ENCODE peak calls at places on chromosome 17, in five cellular contexts. One of them, this sample, is unnamed. For H3K4me1, the result is how much of the 10 kb centered on the place peaks cover.

GRCh38 chr17:45574376-45574775 is 83.9 kb upstream of the PLEKHM1 start:
- DNase-seq in uterus: no peak
- DNase-seq in stomach: no peak
- DNase-seq in lung: no peak
- DNase-seq in aorta: no peak
- DNase-seq in this sample: no peak

GRCh38 chr17:33284022-33284421 is 9.1 kb downstream of the ASIC2 start:
- DNase-seq in uterus: no peak
- DNase-seq in aorta: peak
- DNase-seq in lung: no peak
- DNase-seq in stomach: peak
- DNase-seq in this sample: peak

GRCh38 chr17:70242781-70243437 is 73.6 kb downstream of the KCNJ2 start:
- DNase-seq in stomach: no peak
- DNase-seq in lung: no peak
- DNase-seq in uterus: no peak
- DNase-seq in aorta: no peak
- DNase-seq in this sample: peak

GRCh38 chr17:4535667-4536258 is 19.4 kb downstream of the MYBBP1A start:
- DNase-seq in aorta: no peak
- DNase-seq in uterus: no peak
- DNase-seq in lung: no peak
- DNase-seq in stomach: no peak
- DNase-seq in this sample: no peak

GRCh38 chr17:29959658-29960337 is 18.4 kb downstream of the EFCAB5 start:
- DNase-seq in lung: no peak
- DNase-seq in stomach: no peak
- DNase-seq in aorta: no peak
- DNase-seq in uterus: no peak
- DNase-seq in this sample: no peak

GRCh38 chr17:72594248-72594647 is 473.4 kb downstream of the SOX9 start:
- DNase-seq in uterus: no peak
- DNase-seq in lung: no peak
- DNase-seq in aorta: no peak
- DNase-seq in stomach: no peak
- DNase-seq in this sample: no peak

GRCh38 chr17:1957037-1957436 is 68.1 kb downstream of the RTN4RL1 start:
- DNase-seq in aorta: no peak
- DNase-seq in lung: no peak
- DNase-seq in stomach: no peak
- DNase-seq in uterus: no peak
- DNase-seq in this sample: no peak

GRCh38 chr17:58534901-58535421 is 20.5 kb upstream of the MTMR4 start:
- DNase-seq in stomach: no peak
- DNase-seq in uterus: no peak
- DNase-seq in aorta: no peak
- DNase-seq in lung: no peak
- DNase-seq in this sample: peak

GRCh38 chr17:63382136-63382535 is 64.0 kb downstream of the CYB561 start:
- DNase-seq in uterus: no peak
- DNase-seq in lung: no peak
- DNase-seq in aorta: no peak
- DNase-seq in stomach: no peak
- DNase-seq in this sample: no peak

GRCh38 chr17:16888413-16889087 is 83.4 kb downstream of the TNFRSF13B start:
- DNase-seq in lung: no peak
- DNase-seq in aorta: no peak
- DNase-seq in uterus: no peak
- DNase-seq in stomach: no peak
- DNase-seq in this sample: no peak

GRCh38 chr17:74459622-74460021 is 6.8 kb upstream of the CD300A start:
- DNase-seq in uterus: no peak
- DNase-seq in aorta: peak
- DNase-seq in lung: no peak
- DNase-seq in stomach: no peak
- DNase-seq in this sample: no peak

GRCh38 chr17:69466451-69466850 is 52.0 kb downstream of the MAP2K6 start:
- DNase-seq in uterus: no peak
- DNase-seq in aorta: no peak
- DNase-seq in lung: no peak
- DNase-seq in stomach: no peak
- DNase-seq in this sample: no peak

GRCh38 chr17:82017612-82018151 is 5.0 kb downstream of the CENPX start:
- DNase-seq in aorta: no peak
- DNase-seq in stomach: no peak
- DNase-seq in lung: peak
- DNase-seq in uterus: no peak
- DNase-seq in this sample: no peak
- H3K4me1 ChIP-seq in aorta: under half
- H3K4me1 ChIP-seq in stomach: under half
- H3K4me1 ChIP-seq in lung: under half
- H3K4me1 ChIP-seq in uterus: under half
- H3K4me1 ChIP-seq in this sample: under half

GRCh38 chr17:61571624-61572023 is 19.4 kb downstream of the NACA2 start:
- DNase-seq in aorta: no peak
- DNase-seq in uterus: no peak
- DNase-seq in lung: no peak
- DNase-seq in stomach: no peak
- DNase-seq in this sample: no peak

GRCh38 chr17:61565213-61565612 is 25.8 kb downstream of the NACA2 start:
- DNase-seq in uterus: no peak
- DNase-seq in stomach: no peak
- DNase-seq in lung: no peak
- DNase-seq in aorta: no peak
- DNase-seq in this sample: no peak

GRCh38 chr17:61568219-61569072 is 22.6 kb downstream of the NACA2 start:
- DNase-seq in uterus: no peak
- DNase-seq in lung: no peak
- DNase-seq in aorta: no peak
- DNase-seq in stomach: no peak
- DNase-seq in this sample: peak

GRCh38 chr17:61570118-61570517 is 20.9 kb downstream of the NACA2 start:
- DNase-seq in uterus: no peak
- DNase-seq in stomach: no peak
- DNase-seq in aorta: no peak
- DNase-seq in lung: no peak
- DNase-seq in this sample: no peak

GRCh38 chr17:61567045-61567802 is 23.8 kb downstream of the NACA2 start:
- DNase-seq in lung: no peak
- DNase-seq in uterus: no peak
- DNase-seq in aorta: no peak
- DNase-seq in stomach: no peak
- DNase-seq in this sample: no peak
- H3K4me1 ChIP-seq in lung: under half
- H3K4me1 ChIP-seq in uterus: under half
- H3K4me1 ChIP-seq in aorta: under half
- H3K4me1 ChIP-seq in stomach: under half
- H3K4me1 ChIP-seq in this sample: under half

GRCh38 chr17:18857864-18858566 is at the start of gene PRPSAP2:
- DNase-seq in lung: peak
- DNase-seq in aorta: peak
- DNase-seq in uterus: peak
- DNase-seq in stomach: peak
- DNase-seq in this sample: peak
- H3K4me1 ChIP-seq in lung: under half
- H3K4me1 ChIP-seq in aorta: under half
- H3K4me1 ChIP-seq in uterus: under half
- H3K4me1 ChIP-seq in stomach: half or more
- H3K4me1 ChIP-seq in this sample: under half

DNA sequence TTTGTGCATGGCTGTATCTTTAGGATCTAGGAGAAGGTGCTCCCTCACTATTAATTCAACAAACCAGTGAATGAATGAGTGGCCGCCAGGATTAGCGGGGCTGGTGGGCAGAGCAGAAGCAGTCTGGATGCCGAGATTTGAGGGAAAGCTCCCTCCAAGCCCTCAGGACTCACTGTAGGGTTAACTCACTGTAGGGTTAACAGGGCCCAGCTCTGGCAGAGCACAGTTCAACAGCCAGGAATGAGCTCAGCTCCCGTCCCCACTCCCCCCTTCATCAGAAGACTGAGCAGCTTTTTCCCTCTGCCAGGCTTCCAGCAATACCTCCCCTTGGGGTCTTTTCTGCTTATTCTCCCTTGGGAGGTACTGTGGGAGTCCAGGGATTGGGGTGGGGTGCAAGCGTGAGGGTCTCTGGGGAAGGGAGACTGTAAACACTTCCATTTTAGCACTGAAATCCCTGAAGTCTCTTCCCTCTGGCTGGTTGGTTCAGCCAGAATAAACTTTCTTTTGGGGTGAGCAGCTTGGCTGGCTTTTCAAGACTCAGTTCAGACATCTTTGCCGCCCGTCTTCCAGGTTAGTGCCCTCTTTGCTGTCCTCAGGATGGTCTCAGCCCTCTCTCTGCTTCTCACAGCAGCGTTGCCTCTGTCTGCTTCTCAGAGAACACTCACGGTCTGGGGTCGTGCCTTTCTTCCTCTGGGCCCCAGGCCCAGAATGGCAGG is 53.7 kb upstream of the WSB1 start:
- DNase-seq in uterus: no peak
- DNase-seq in lung: no peak
- DNase-seq in aorta: no peak
- DNase-seq in stomach: no peak
- DNase-seq in this sample: no peak
- H3K4me1 ChIP-seq in uterus: under half
- H3K4me1 ChIP-seq in lung: under half
- H3K4me1 ChIP-seq in aorta: under half
- H3K4me1 ChIP-seq in stomach: under half
- H3K4me1 ChIP-seq in this sample: under half

GRCh38 chr17:48051706-48052486 is 3.7 kb downstream of the NFE2L1 start:
- DNase-seq in uterus: peak
- DNase-seq in aorta: peak
- DNase-seq in stomach: peak
- DNase-seq in lung: no peak
- DNase-seq in this sample: peak

GRCh38 chr17:48055531-48056245 is 7.5 kb downstream of the NFE2L1 start:
- DNase-seq in lung: no peak
- DNase-seq in uterus: no peak
- DNase-seq in aorta: no peak
- DNase-seq in stomach: no peak
- DNase-seq in this sample: no peak

GRCh38 chr17:48054238-48055185 is 6.4 kb downstream of the NFE2L1 start:
- DNase-seq in stomach: peak
- DNase-seq in uterus: peak
- DNase-seq in lung: peak
- DNase-seq in aorta: peak
- DNase-seq in this sample: no peak

GRCh38 chr17:48052956-48053757 is 5.0 kb downstream of the NFE2L1 start:
- DNase-seq in aorta: peak
- DNase-seq in stomach: peak
- DNase-seq in uterus: peak
- DNase-seq in lung: no peak
- DNase-seq in this sample: no peak

DNA sequence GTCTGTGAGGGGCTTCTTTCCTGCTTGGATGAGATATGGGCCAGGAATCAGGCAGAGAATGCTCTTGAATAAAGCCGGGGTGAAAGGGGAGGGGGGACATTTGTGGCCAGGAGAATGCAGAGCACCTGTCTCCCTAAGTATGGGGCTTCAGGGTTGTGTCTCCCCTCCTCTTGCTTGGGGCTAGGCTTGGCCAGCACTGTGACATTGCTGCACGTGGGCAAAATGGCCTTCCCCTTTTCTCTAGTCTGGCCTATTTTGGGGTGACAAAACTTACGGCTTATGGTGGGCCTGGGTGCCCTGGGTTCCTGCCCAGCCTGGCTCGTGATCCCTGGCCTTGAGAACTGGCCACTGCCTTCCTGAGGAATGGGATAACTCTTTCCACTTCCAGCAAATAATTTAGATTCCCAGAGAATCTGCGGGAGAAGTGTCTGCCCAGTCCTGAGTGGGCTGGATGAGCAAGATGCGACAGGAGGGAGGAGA is 5.6 kb downstream of the NFE2L1 start:
- DNase-seq in stomach: no peak
- DNase-seq in uterus: no peak
- DNase-seq in lung: no peak
- DNase-seq in aorta: no peak
- DNase-seq in this sample: no peak
- H3K4me1 ChIP-seq in stomach: half or more
- H3K4me1 ChIP-seq in uterus: under half
- H3K4me1 ChIP-seq in lung: under half
- H3K4me1 ChIP-seq in aorta: under half
- H3K4me1 ChIP-seq in this sample: under half

GRCh38 chr17:35891273-35891672 is 11.1 kb upstream of the CCL5 start:
- DNase-seq in lung: no peak
- DNase-seq in stomach: no peak
- DNase-seq in aorta: no peak
- DNase-seq in uterus: no peak
- DNase-seq in this sample: no peak
- H3K4me1 ChIP-seq in lung: under half
- H3K4me1 ChIP-seq in stomach: under half
- H3K4me1 ChIP-seq in aorta: under half
- H3K4me1 ChIP-seq in uterus: under half
- H3K4me1 ChIP-seq in this sample: under half